ENCODE peak calls at places on chromosomes 12 and 14, in five cellular contexts. J is A549, N is K562, T is H1, H is HepG2. O is an unnamed sample.

GRCh38 chr12:105574056-105574715 is 243.7 kb downstream of the C12orf75 start:
- DNase-seq in J (no peak), H (no peak), N (no peak), T (no peak), O (no peak)

GRCh38 chr12:112762753-112763152 is 28.8 kb upstream of the RPH3A start:
- DNase-seq in J (no peak), H (no peak), N (peak; percentile 20), T (no peak), O (no peak)

GRCh38 chr12:94988471-94988870 is 15.0 kb downstream of the NDUFA12 start:
- DNase-seq in J (no peak), N (no peak), H (no peak), T (no peak), O (no peak)

GRCh38 chr12:47270782-47271664 is 191.3 kb upstream of the AMIGO2 start:
- DNase-seq in N (no peak), H (no peak), J (peak; percentile 98), T (no peak), O (no peak)

GRCh38 chr12:54259194-54260011 is 20.5 kb downstream of the CBX5 start:
- DNase-seq in N (peak; percentile 95), T (peak; percentile 89), J (peak; percentile 91), H (no peak), O (peak; percentile 90)

GRCh38 chr12:126726481-126727217 is 1540.3 kb upstream of the TMEM132C start:
- DNase-seq in N (no peak), T (no peak), J (no peak), H (no peak), O (no peak)

GRCh38 chr14:39395555-39396254 is 36.5 kb downstream of the FBXO33 start:
- DNase-seq in J (no peak), H (no peak), N (peak; percentile 11), T (no peak), O (peak; percentile 4)

GRCh38 chr14:104639889-104640548 is 35.4 kb upstream of the TMEM179 start:
- DNase-seq in N (peak; percentile 83), H (peak; percentile 32), J (peak; percentile 77), T (peak; percentile 53), O (peak; percentile 55)

GRCh38 chr14:35534884-35535793 is 1.2 kb downstream of the INSM2 start:
- DNase-seq in T (no peak), H (peak; percentile 61), N (peak; percentile 72), J (peak; percentile 53), O (peak; percentile 69)
- H3K4me3 ChIP-seq in T (peak overlapping the region; percentile 65), H (peak overlapping the region; percentile 62), N (no peak overlapping the region), J (peak overlapping the region; percentile 61), O (no peak overlapping the region)

GRCh38 chr14:71803539-71804260 is 128.5 kb upstream of the RGS6 start:
- DNase-seq in N (no peak), H (no peak), J (peak; percentile 68), T (no peak), O (peak; percentile 79)
- TF ChIP-seq JUN in N (no peak), H (no peak), J (peak; percentile 69), T (no peak), O (peak; percentile 75)

GRCh38 chr14:59123975-59124374 is 64.5 kb upstream of the DAAM1 start:
- DNase-seq in H (no peak), J (peak; percentile 21), T (no peak), N (no peak), O (no peak)
- H3K4me3 ChIP-seq in H (no peak overlapping the region), J (no peak overlapping the region), T (no peak overlapping the region), N (no peak overlapping the region), O (no peak overlapping the region)

GRCh38 chr14:29804481-29804880 is 123.2 kb downstream of the PRKD1 start:
- DNase-seq in N (no peak), H (no peak), T (no peak), J (no peak), O (no peak)
- TF ChIP-seq JUN in N (no peak), H (no peak), T (no peak), J (no peak), O (no peak)